ENCODE peak calls at places on chromosomes 3 and 15, in seven cellular contexts. U is HCT116, S is GM12878, J is H1, T is HepG2, X is K562, P is SK-N-SH. O is an unnamed sample.

GRCh38 chr3:111846717-111847116 is 12.3 kb upstream of the PHLDB2 start:
- DNase-seq in U (no peak), X (no peak), J (no peak), T (no peak), S (no peak), P (no peak), O (no peak)

GRCh38 chr15:35170216-35170615 is 85.1 kb upstream of the NANOGP8 start:
- DNase-seq in J (no peak), X (no peak), P (no peak), S (no peak), U (no peak), T (no peak), O (no peak)

GRCh38 chr3:172701056-172701455 is 9.8 kb downstream of the NCEH1 start:
- DNase-seq in S (no peak), U (no peak), J (no peak), P (no peak), X (no peak), T (no peak), O (no peak)

GRCh38 chr15:61946778-61947177 is 113.5 kb downstream of the VPS13C start:
- DNase-seq in T (no peak), S (no peak), J (no peak), X (no peak), U (no peak), P (no peak), O (no peak)

GRCh38 chr3:168476360-168476980 is 380.7 kb upstream of the GOLIM4 start:
- DNase-seq in X (no peak), T (no peak), P (no peak), J (no peak), U (no peak), S (no peak), O (no peak)

GRCh38 chr15:47705601-47706000 is 11.7 kb upstream of the SEMA6D start:
- DNase-seq in U (no peak), S (no peak), T (no peak), X (no peak), P (no peak), J (no peak), O (no peak)

GRCh38 chr15:100250166-100250800 is 91.5 kb downstream of the ADAMTS17 start:
- DNase-seq in T (no peak), X (no peak), J (no peak), S (no peak), P (no peak), U (no peak), O (no peak)

GRCh38 chr3:193842029-193842782 is 249.2 kb downstream of the OPA1 start:
- DNase-seq in P (no peak), U (no peak), X (no peak), S (peak), J (no peak), T (no peak), O (no peak)

GRCh38 chr3:69012111-69012835 is 1.2 kb downstream of the EOGT start:
- DNase-seq in J (no peak), U (no peak), P (no peak), T (no peak), S (no peak), X (no peak), O (no peak)

GRCh38 chr3:72258786-72259185 is 473.8 kb upstream of the PROK2 start:
- DNase-seq in P (no peak), T (no peak), J (no peak), X (no peak), U (no peak), S (no peak), O (no peak)

GRCh38 chr3:196537319-196537984 is 22.3 kb upstream of the SMCO1 start:
- DNase-seq in U (no peak), P (peak), J (peak), T (no peak), S (no peak), X (peak), O (peak)

GRCh38 chr3:73685061-73685460 is 60.3 kb upstream of the PDZRN3 start:
- DNase-seq in U (no peak), S (no peak), J (no peak), X (no peak), T (no peak), P (no peak), O (no peak)

GRCh38 chr3:172135766-172136729 is 96.7 kb downstream of the FNDC3B start:
- DNase-seq in S (no peak), J (no peak), P (no peak), U (no peak), T (no peak), X (no peak), O (no peak)

GRCh38 chr3:87900061-87900460 is 158.7 kb downstream of the CGGBP1 start:
- DNase-seq in U (no peak), T (no peak), P (peak), X (no peak), S (no peak), J (no peak), O (peak)

GRCh38 chr3:178131801-178132200 is 404.4 kb upstream of the KCNMB2 start:
- DNase-seq in T (no peak), S (no peak), J (no peak), X (no peak), P (no peak), U (no peak), O (no peak)

GRCh38 chr3:40546811-40547210 is 22.1 kb downstream of the ZNF621 start:
- DNase-seq in P (no peak), U (no peak), T (no peak), S (no peak), J (no peak), X (no peak), O (no peak)

GRCh38 chr3:42025388-42026138 is 63.7 kb upstream of the ULK4 start:
- DNase-seq in S (no peak), X (peak), J (peak), P (peak), U (peak), T (no peak), O (peak)

GRCh38 chr15:41554915-41555314 is 4.1 kb upstream of the TYRO3 start:
- DNase-seq in P (no peak), T (no peak), S (no peak), U (no peak), X (no peak), J (no peak), O (no peak)

GRCh38 chr15:51380999-51381806 is 39.7 kb downstream of the GLDN start:
- DNase-seq in T (peak), U (peak), S (peak), X (peak), J (peak), P (peak), O (peak)

GRCh38 chr15:22871481-22872076 is 33.1 kb downstream of the NIPA2 start:
- DNase-seq in J (no peak), S (no peak), U (no peak), X (no peak), P (no peak), T (no peak), O (no peak)

DNA sequence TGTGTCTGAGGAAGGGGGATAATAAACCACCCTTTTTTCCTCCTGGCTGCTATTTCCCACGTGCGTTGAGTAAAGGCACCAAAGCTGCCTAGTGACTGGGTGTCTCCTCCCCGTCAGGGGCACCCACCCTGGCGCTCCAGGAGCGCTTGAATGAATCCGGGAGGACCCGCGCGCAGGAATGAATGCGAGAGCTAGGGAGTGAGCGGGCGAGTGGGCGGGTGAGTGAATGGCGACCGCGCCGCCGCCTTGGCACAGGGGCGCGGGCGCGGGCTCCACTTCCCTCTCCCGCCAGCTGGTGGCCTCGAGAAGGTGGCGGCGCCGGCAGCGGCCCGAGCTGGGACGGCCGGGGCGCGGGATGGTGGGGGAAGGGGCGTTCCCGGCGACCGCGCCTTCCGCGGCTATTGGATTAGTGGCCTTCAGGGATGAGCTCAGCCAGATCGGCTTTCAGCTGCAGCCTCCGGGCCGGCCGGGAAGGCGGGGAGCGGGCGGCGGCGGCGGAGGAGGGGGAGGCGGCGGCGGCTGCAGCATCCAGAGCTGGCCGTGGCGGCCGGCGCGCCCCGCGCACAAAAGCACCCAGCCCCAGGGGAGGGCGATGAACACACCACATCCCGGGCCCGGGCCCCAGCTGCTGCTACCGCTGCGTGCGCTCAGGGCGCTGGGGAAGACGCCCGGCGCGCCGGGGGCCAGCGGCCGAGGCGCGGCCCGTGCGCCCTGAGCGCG is at the start of gene SPSB4:
- DNase-seq in U (peak), S (no peak), P (peak), X (no peak), J (peak), T (peak), O (peak)
- TF ChIP-seq JUND in U (no peak), S (no peak), P (no peak), X (no peak), J (peak), T (no peak), O (no peak)

GRCh38 chr15:24919446-24919845 is 35.3 kb upstream of the SNRPN start:
- DNase-seq in S (no peak), X (no peak), J (peak), T (no peak), P (no peak), U (no peak), O (no peak)

GRCh38 chr15:24924153-24924552 is 30.6 kb upstream of the SNRPN start:
- DNase-seq in S (no peak), J (no peak), T (no peak), U (no peak), X (no peak), P (no peak), O (no peak)

DNA sequence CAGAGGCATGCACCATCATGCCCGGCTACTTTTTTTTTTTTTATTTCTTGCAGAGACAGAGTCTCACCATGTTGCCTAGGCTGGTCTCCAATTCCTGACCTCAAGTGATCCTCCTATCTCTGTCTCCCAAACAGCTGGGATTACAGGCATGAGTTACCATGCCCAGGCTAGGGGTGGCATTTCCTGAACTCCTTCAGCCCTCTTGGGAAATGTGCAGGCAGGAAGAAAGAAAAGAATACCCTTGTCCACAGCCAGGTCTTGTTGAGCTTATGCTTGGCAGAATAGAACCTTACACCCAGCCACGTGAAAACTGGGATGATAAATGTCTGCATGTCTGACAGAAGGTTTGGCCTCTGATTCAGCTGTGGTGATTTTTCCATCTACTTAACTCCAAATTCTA is 30.2 kb upstream of the SNRPN start:
- DNase-seq in X (no peak), S (no peak), J (no peak), U (no peak), P (no peak), T (no peak), O (no peak)
- TF ChIP-seq JUND in X (no peak), S (no peak), J (no peak), U (no peak), P (no peak), T (no peak), O (no peak)

GRCh38 chr3:121624147-121624852 is 31.1 kb downstream of the FBXO40 start:
- DNase-seq in U (no peak), S (no peak), P (no peak), T (no peak), X (no peak), J (no peak), O (no peak)

GRCh38 chr3:121627211-121627610 is 33.5 kb downstream of the HCLS1 start:
- DNase-seq in U (no peak), T (no peak), S (no peak), J (no peak), X (no peak), P (no peak), O (no peak)

GRCh38 chr3:121626495-121626894 is 33.3 kb downstream of the FBXO40 start:
- DNase-seq in S (no peak), P (no peak), U (no peak), X (no peak), T (no peak), J (no peak), O (no peak)

GRCh38 chr3:121619691-121620090 is 26.5 kb downstream of the FBXO40 start:
- DNase-seq in P (peak), J (no peak), S (no peak), U (no peak), T (no peak), X (no peak), O (no peak)

GRCh38 chr3:121621491-121621890 is 28.3 kb downstream of the FBXO40 start:
- DNase-seq in U (no peak), P (no peak), J (no peak), S (no peak), T (no peak), X (no peak), O (no peak)
- TF ChIP-seq JUND in U (no peak), P (no peak), J (no peak), S (no peak), T (no peak), X (no peak), O (no peak)

DNA sequence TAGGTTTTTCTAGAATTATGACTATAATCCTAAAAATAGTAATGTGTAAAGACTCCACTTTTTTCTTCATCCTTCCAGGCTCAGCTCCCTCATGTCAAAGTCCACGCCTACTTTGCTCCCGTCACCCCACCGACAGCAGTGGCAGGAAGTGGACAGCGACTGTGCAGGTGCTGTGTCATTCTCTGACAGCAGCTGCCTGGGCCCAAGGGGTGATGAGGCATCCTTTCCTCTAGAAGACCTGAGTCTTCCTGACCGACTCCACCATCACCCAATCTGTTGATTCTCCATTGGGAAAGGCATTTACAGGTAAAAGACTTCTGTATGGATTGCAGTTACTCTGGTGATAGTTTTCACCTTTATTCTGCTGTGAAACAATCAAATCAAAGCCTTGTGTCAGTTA is 54.8 kb downstream of the UBP1 start:
- DNase-seq in S (no peak), J (no peak), T (no peak), U (no peak), P (no peak), X (peak), O (no peak)
- TF ChIP-seq JUND in S (no peak), J (no peak), T (no peak), U (no peak), P (no peak), X (peak), O (no peak)

GRCh38 chr15:84631706-84632272 is 22.3 kb downstream of the WDR73 start:
- DNase-seq in P (no peak), S (no peak), U (no peak), J (no peak), X (peak), T (peak), O (no peak)
- TF ChIP-seq JUND in P (no peak), S (no peak), U (no peak), J (no peak), X (no peak), T (no peak), O (no peak)

GRCh38 chr15:98760112-98760826 is 111.9 kb downstream of the IGF1R start:
- DNase-seq in P (no peak), J (no peak), U (no peak), T (no peak), S (no peak), X (no peak), O (no peak)
- TF ChIP-seq JUND in P (no peak), J (no peak), U (no peak), T (no peak), S (no peak), X (no peak), O (no peak)

DNA sequence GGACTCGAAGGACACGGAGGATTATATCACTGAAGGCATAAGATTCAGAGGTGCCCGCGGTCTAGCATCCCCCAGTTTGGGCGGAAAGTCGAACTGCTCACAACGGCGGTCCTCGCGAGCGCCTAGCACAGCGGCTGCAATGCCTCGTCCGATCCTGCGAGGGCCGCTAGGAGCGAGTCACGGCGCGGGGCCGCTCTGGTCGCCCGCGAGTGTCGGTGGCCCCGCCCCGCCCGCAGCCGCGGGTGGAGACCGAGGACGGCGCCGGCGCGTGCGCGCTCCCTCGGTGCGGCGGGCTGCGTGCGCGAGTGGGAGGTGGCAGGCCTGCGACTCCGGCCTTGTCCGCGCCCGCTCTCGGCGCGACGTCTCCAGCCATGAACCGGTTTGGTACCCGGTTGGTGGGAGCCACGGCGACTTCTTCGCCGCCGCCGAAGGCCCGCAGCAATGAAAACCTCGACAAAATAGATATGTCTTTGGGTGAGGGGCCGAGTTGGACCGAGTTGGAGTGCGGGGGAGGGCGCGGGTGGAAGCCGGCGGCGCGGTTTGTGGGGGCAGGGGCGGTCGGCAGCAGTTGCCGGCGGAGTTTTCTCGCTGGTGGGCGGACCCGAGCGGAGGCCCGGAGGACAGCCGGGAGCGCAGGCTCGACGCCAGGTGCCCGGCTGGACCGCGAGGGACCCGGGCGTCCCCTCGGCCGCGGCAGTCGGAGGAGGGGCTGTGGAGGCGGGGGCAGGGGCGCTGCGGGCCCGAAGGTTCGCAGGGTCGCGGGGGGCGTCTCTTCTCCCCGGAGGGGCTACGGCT is at the start of gene FYTTD1:
- DNase-seq in J (peak), P (peak), X (peak), U (peak), T (peak), S (no peak), O (peak)
- TF ChIP-seq JUND in J (no peak), P (no peak), X (no peak), U (no peak), T (peak), S (no peak), O (no peak)

DNA sequence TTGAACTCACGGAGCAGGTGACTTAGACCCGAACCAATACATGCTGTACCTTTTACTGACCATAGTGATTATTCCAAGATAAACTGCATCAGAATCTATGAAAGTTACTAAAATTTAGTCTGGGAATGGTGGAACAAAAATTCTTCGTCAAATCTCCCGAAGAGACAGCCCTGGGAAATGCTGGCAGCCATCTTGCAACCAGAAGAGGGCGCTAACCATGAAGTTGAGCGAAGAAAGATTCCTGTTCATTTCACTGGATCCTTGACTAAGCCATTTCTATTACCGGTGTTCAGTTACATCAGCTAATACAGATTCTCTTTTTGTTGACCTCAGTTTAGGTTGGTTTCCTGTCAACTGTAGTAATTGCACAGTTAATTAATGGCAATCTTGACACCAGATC is 199.6 kb downstream of the SLC9A9 start:
- DNase-seq in P (peak), U (peak), S (no peak), X (peak), J (peak), T (no peak), O (peak)
- TF ChIP-seq JUND in P (no peak), U (no peak), S (no peak), X (no peak), J (no peak), T (no peak), O (no peak)

GRCh38 chr15:91289324-91289723 is 189.3 kb downstream of the SV2B start:
- DNase-seq in X (no peak), T (no peak), P (peak), J (no peak), S (no peak), U (no peak), O (no peak)
- TF ChIP-seq JUND in X (no peak), T (no peak), P (no peak), J (no peak), S (no peak), U (no peak), O (no peak)